ENCODE peak calls at places on chromosomes 11 and 22, in ten cellular contexts. W, D, O, J, M, I, S, A, R and Z are unnamed samples.

GRCh38 chr22:46578824-46579561 is 41.2 kb upstream of the GRAMD4 start:
- DNase-seq in A (no peak), J (no peak), R (peak; percentile 57), M (no peak), I (no peak), S (no peak), O (peak; percentile 54), W (no peak), D (no peak), Z (no peak)

GRCh38 chr11:17768547-17768946 is 34.0 kb downstream of the KCNC1 start:
- DNase-seq in O (no peak), A (no peak), S (no peak), R (no peak), J (no peak), I (no peak), D (no peak), M (no peak), W (no peak), Z (no peak)

GRCh38 chr11:20555783-20556182 is 43.6 kb upstream of the SLC6A5 start:
- DNase-seq in D (no peak), O (no peak), I (no peak), W (no peak), J (no peak), S (no peak), R (no peak), M (no peak), A (no peak), Z (no peak)

GRCh38 chr22:25212337-25212736 is 7.1 kb upstream of the CRYBB2 start:
- DNase-seq in I (no peak), A (no peak), R (no peak), J (peak; percentile 42), S (no peak), O (no peak), D (no peak), W (no peak), M (no peak), Z (no peak)

GRCh38 chr11:10208045-10208674 is 85.9 kb downstream of the SBF2 start:
- DNase-seq in A (peak; percentile 54), O (no peak), J (no peak), I (peak; percentile 58), D (peak; percentile 27), S (peak; percentile 8), W (peak; percentile 6), M (no peak), R (no peak), Z (no peak)

GRCh38 chr22:31120642-31121041 is 2.1 kb upstream of the INPP5J start:
- DNase-seq in D (no peak), R (no peak), O (no peak), J (no peak), I (no peak), A (no peak), M (no peak), W (no peak), S (no peak), Z (no peak)

GRCh38 chr11:19267567-19267966 is 26.8 kb upstream of the E2F8 start:
- DNase-seq in O (no peak), J (no peak), A (no peak), I (no peak), W (no peak), S (no peak), M (no peak), D (no peak), R (no peak), Z (no peak)

GRCh38 chr11:104573431-104573830 is 324.8 kb downstream of the CASP12 start:
- DNase-seq in W (no peak), D (no peak), J (no peak), S (peak; percentile 52), M (no peak), I (peak; percentile 60), A (no peak), O (no peak), R (no peak), Z (no peak)

GRCh38 chr11:29135504-29135903 is 881.3 kb downstream of the KCNA4 start:
- DNase-seq in J (no peak), S (no peak), I (peak; percentile 72), W (no peak), M (no peak), D (no peak), O (no peak), R (no peak), A (no peak), Z (no peak)

GRCh38 chr11:11391796-11392195 is 38.7 kb upstream of the CSNK2A3 start:
- DNase-seq in I (peak; percentile 86), A (no peak), M (no peak), D (no peak), W (no peak), J (no peak), O (peak; percentile 21), R (no peak), S (peak; percentile 36), Z (peak; percentile 55)

GRCh38 chr22:42770448-42770726 is 49.7 kb upstream of the A4GALT start:
- DNase-seq in D (no peak), R (no peak), I (no peak), A (no peak), S (no peak), W (no peak), O (no peak), M (no peak), J (no peak), Z (no peak)

GRCh38 chr11:63858628-63859550 is 20.0 kb downstream of the MARK2 start:
- DNase-seq in W (no peak), R (peak; percentile 43), M (no peak), I (peak; percentile 12), O (peak; percentile 41), D (peak; percentile 97), A (no peak), J (no peak), S (no peak), Z (no peak)